ENCODE peak calls at places on chromosomes 3 and 15, in six cellular contexts. O, L, K, M, E and W are unnamed samples.

GRCh38 chr3:52983336-52983807 is 62.5 kb downstream of the SFMBT1 start:
- DNase-seq in E (peak), L (no peak), O (no peak), K (no peak), M (no peak), W (no peak)

GRCh38 chr15:75200391-75200764 is 1.3 kb upstream of the C15orf39 start:
- DNase-seq in M (no peak), O (no peak), K (no peak), L (no peak), E (no peak), W (no peak)

GRCh38 chr3:963255-963654 is 129.6 kb upstream of the CNTN6 start:
- DNase-seq in O (no peak), K (no peak), L (no peak), E (no peak), M (no peak), W (no peak)

GRCh38 chr15:90160781-90161727 is 40.1 kb upstream of the SEMA4B start:
- DNase-seq in M (no peak), K (no peak), L (no peak), O (peak), E (no peak), W (no peak)

GRCh38 chr3:77150028-77150427 is 110.1 kb downstream of the ROBO2 start:
- DNase-seq in O (no peak), E (no peak), L (no peak), M (no peak), K (no peak), W (no peak)

GRCh38 chr3:141594357-141594756 is 107.5 kb downstream of the RASA2 start:
- DNase-seq in L (no peak), K (no peak), O (no peak), M (no peak), E (no peak), W (no peak)

GRCh38 chr3:187066228-187066995 is 72.9 kb downstream of the RPL39L start:
- DNase-seq in K (peak), M (no peak), L (peak), O (no peak), E (peak), W (peak)

GRCh38 chr15:68055224-68055705 is 1.1 kb downstream of the PIAS1 start:
- DNase-seq in M (no peak), E (peak), K (peak), L (no peak), O (no peak), W (peak)

GRCh38 chr3:40899286-40899712 is 300.0 kb upstream of the CTNNB1 start:
- DNase-seq in M (no peak), L (no peak), O (no peak), E (no peak), K (peak), W (peak)

GRCh38 chr3:72888546-72889309 is 882 bp downstream of the GXYLT2 start:
- DNase-seq in K (peak), E (no peak), L (no peak), M (no peak), O (no peak), W (peak)